ENCODE peak calls at places on chromosomes 1 and 21, in five cellular contexts. J is SJSA1, S is pancreas, A is aorta, Z is tibial artery. Y is an unnamed sample.

GRCh38 chr1:94255476-94255875 is 18.1 kb upstream of the ARHGAP29 start:
- DNase-seq in J (no peak), S (no peak), A (no peak), Z (no peak), Y (no peak)

GRCh38 chr1:167782946-167783345 is 61.2 kb downstream of the MPZL1 start:
- DNase-seq in J (no peak), S (no peak), A (no peak), Z (no peak), Y (no peak)

GRCh38 chr1:175303308-175303707 is 110.7 kb upstream of the KIAA0040 start:
- DNase-seq in J (no peak), S (no peak), A (no peak), Z (no peak), Y (no peak)

GRCh38 chr1:230326971-230327891 is 98.9 kb downstream of the PGBD5 start:
- DNase-seq in J (no peak), S (no peak), A (no peak), Z (no peak), Y (no peak)

GRCh38 chr1:8169364-8170058 is 143.4 kb upstream of the ERRFI1 start:
- DNase-seq in J (peak), S (no peak), A (peak), Z (peak), Y (peak)

GRCh38 chr1:94720091-94720793 is 99.9 kb upstream of the SLC44A3 start:
- DNase-seq in J (no peak), S (no peak), A (peak), Z (no peak), Y (no peak)

GRCh38 chr1:220485131-220485530 is 42.8 kb upstream of the MARK1 start:
- DNase-seq in J (no peak), S (no peak), A (no peak), Z (no peak), Y (no peak)

GRCh38 chr1:53183277-53183990 is 13.2 kb upstream of the CPT2 start:
- DNase-seq in J (no peak), S (no peak), A (no peak), Z (peak), Y (no peak)

GRCh38 chr1:151568626-151569088 is 28.5 kb downstream of the TUFT1 start:
- DNase-seq in J (no peak), S (no peak), A (no peak), Z (no peak), Y (no peak)

GRCh38 chr1:105073660-105074059 is 1324.0 kb downstream of the AMY1C start:
- DNase-seq in J (no peak), S (no peak), A (no peak), Z (no peak), Y (no peak)

GRCh38 chr21:28207776-28208175 is 784.9 kb downstream of the LTN1 start:
- DNase-seq in J (peak), S (no peak), A (no peak), Z (no peak), Y (peak)

GRCh38 chr1:174005032-174005431 is 17.1 kb downstream of the RC3H1 start:
- DNase-seq in J (peak), S (no peak), A (no peak), Z (no peak), Y (peak)

GRCh38 chr1:72122099-72122893 is 160.0 kb downstream of the NEGR1 start:
- DNase-seq in J (no peak), S (no peak), A (no peak), Z (no peak), Y (no peak)

GRCh38 chr1:173507205-173507846 is 30.2 kb downstream of the PRDX6 start:
- DNase-seq in J (no peak), S (no peak), A (no peak), Z (no peak), Y (no peak)

GRCh38 chr1:117017648-117018047 is 16.1 kb downstream of the CD101 start:
- DNase-seq in J (no peak), S (no peak), A (no peak), Z (no peak), Y (no peak)

GRCh38 chr1:15412843-15413242 is 3.2 kb downstream of the EFHD2 start:
- DNase-seq in J (no peak), S (peak), A (peak), Z (no peak), Y (no peak)

GRCh38 chr1:153546796-153547559 is 1.4 kb upstream of the S100A4 start:
- DNase-seq in J (no peak), S (no peak), A (peak), Z (peak), Y (no peak)

GRCh38 chr1:153547560-153548551 is 1.2 kb downstream of the S100A3 start:
- DNase-seq in J (no peak), S (no peak), A (peak), Z (peak), Y (peak)

GRCh38 chr1:153544453-153545066 is 1.0 kb downstream of the S100A4 start:
- DNase-seq in J (no peak), S (no peak), A (peak), Z (peak), Y (no peak)

GRCh38 chr1:153545067-153546055 is at the start of gene S100A4:
- DNase-seq in J (peak), S (peak), A (peak), Z (peak), Y (peak)

DNA sequence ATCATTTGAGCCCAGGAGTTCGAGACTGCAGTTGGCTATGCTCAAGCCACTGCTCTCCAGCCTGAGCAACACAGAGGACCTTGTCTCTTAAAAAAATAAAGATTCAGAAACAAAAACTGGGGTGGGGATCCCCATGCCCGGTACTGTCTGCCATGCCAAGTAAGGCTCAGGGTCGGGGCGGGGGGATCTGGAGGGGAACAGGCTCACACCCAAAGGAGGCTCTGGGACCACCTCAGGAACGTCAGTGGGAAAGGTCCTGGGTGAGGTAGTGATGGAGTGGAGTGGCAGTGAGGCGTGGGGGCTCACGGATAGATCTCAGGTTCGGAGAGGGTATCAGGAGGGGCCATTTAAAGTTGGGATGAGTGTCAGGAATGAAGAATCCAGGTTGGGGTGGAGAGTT is 765 bp upstream of the S100A4 start:
- DNase-seq in J (no peak), S (no peak), A (peak), Z (peak), Y (no peak)
- H3K4me3 ChIP-seq in J (no peak), S (no peak), A (no peak), Z (peak), Y (no peak)

GRCh38 chr21:45286671-45287437 is 841 bp downstream of the POFUT2 start:
- DNase-seq in J (no peak), S (peak), A (no peak), Z (peak), Y (peak)
- H3K4me3 ChIP-seq in J (peak), S (peak), A (peak), Z (peak), Y (peak)

DNA sequence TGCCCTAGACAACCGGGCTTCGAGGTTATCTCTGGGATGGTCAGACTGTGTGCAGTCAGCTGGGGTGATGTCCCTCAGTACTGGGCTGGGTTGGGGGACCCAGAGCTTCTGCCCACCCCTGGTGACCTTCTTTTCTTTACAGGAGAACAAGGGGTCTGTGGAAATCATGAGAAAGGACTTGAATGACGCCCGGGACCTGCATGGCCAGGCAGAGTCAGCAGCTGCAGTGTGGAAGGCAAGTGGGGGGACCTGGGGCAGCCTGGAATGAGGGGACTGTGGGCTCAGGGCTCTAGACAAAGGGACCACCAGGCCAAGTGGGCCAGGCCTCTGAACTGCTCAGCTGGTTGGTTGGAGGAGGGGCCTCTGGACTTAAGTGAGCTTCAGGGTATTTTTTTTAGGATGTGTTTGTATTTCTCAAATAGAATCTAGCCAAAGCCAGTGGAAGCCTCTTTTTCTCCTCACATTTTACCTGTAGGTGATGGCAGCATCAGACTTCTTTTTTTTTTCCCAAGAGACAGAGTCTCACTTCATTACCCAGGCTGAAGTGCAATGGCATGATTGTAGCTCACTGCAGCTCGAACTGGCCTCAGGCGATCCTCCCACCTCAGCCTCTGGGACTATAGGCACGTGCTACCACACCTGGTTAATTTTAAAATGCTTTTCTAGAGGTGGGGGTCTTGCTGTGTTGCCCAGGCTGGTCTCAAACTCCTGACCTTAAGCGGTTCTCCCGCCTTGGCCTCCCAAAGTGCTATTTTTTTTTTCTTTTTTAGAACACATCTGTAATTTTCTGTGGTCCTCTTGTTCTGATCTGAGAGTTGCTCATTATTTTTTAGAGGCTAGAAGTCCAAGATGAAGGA is 1.9 kb downstream of the RNF187 start:
- DNase-seq in J (no peak), S (no peak), A (no peak), Z (no peak), Y (no peak)
- H3K4me3 ChIP-seq in J (peak), S (peak), A (no peak), Z (no peak), Y (peak)

DNA sequence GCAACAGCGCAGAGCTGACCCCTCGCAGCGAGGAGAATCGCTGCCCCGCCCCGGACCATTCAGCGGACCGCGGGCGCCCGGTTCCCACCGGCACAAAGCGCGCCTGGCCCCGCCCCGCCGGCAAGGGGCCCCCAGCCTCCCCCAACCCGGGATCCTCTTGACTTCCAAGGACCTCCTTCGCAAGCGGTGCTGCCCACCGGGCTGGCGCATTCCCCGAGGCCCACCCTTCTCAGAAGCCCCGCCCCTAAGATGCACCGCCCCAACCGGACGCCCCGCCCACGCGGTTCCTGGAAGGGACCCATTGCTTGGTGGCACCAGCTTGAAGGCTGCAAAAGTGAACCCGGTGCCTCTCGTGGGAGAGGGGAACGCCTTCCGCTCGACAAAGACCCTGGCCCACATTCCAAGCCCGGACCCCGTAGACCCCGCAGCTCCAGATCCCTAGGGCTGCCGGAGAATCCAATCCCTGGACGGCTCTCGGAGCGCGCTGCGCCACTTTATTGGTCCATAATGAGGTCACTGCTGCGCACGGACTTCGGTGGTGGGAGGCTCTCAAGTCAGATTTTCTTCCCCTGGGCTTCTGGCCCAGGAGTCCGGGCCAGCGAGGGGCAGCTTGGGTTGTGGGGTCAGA is 2.0 kb downstream of the HES3 start:
- DNase-seq in J (no peak), S (peak), A (no peak), Z (no peak), Y (peak)
- H3K4me3 ChIP-seq in J (no peak), S (no peak), A (no peak), Z (no peak), Y (peak)